ENCODE peak calls at places on chromosomes 4 and X, in seven cellular contexts. L is tibial artery, O is upper lobe of right lung, B is iPS DF 6.9, A is esophagus muscularis mucosa, K is Caco-2, S is cardiac muscle cell. P is an unnamed sample.

GRCh38 chrX:21056636-21057035 is 317.6 kb upstream of the CNKSR2 start:
- DNase-seq in A (no peak), B (no peak), S (no peak), O (no peak), L (no peak), K (no peak), P (no peak)

GRCh38 chrX:1554469-1555210 is 17.7 kb upstream of the P2RY8 start:
- DNase-seq in K (no peak), L (no peak), S (no peak), A (peak; percentile 47), B (no peak), O (peak; percentile 42), P (no peak)

GRCh38 chrX:18906286-18906685 is 77.6 kb downstream of the PHKA2 start:
- DNase-seq in A (no peak), L (no peak), O (no peak), B (no peak), S (no peak), K (no peak), P (no peak)

GRCh38 chrX:44785652-44786051 is 58.2 kb upstream of the DUSP21 start:
- DNase-seq in B (no peak), K (no peak), O (no peak), L (no peak), S (no peak), A (no peak), P (no peak)

GRCh38 chr4:20287246-20287645 is 35.5 kb downstream of the SLIT2 start:
- DNase-seq in L (no peak), K (no peak), S (no peak), B (no peak), O (no peak), A (no peak), P (no peak)

GRCh38 chr4:3822230-3822947 is 56.2 kb downstream of the ADRA2C start:
- DNase-seq in S (no peak), K (peak; percentile 56), B (no peak), O (no peak), A (no peak), L (no peak), P (peak; percentile 83)

GRCh38 chrX:100615015-100615414 is 21.6 kb downstream of the TSPAN6 start:
- DNase-seq in B (no peak), O (no peak), K (peak; percentile 38), S (peak; percentile 46), A (no peak), L (no peak), P (peak; percentile 27)

GRCh38 chr4:145179201-145179860 is 1.1 kb downstream of the OTUD4 start:
- DNase-seq in L (peak; percentile 82), A (no peak), B (no peak), S (peak; percentile 49), K (peak; percentile 50), O (peak; percentile 93), P (peak; percentile 55)

GRCh38 chr4:7044415-7044930 is 1.3 kb downstream of the TADA2B start:
- DNase-seq in S (peak; percentile 18), B (no peak), A (no peak), O (no peak), L (no peak), K (no peak), P (no peak)

GRCh38 chrX:120781416-120781815 is 94.2 kb downstream of the CT47B1 start:
- DNase-seq in S (no peak), B (no peak), L (no peak), A (no peak), O (no peak), K (no peak), P (no peak)

GRCh38 chr4:53734584-53735363 is 143.5 kb upstream of the LNX1 start:
- DNase-seq in B (no peak), S (no peak), A (no peak), K (no peak), O (no peak), L (no peak), P (no peak)

GRCh38 chr4:80918004-80918403 is 112.5 kb upstream of the BMP3 start:
- DNase-seq in L (no peak), A (no peak), B (no peak), O (no peak), S (no peak), K (no peak), P (no peak)

GRCh38 chrX:129663171-129663570 is 8.4 kb upstream of the APLN start:
- DNase-seq in O (no peak), B (no peak), K (no peak), L (no peak), S (no peak), A (no peak), P (no peak)

GRCh38 chrX:151825927-151826471 is 86.7 kb upstream of the MAGEA4 start:
- DNase-seq in O (no peak), S (no peak), A (peak; percentile 72), K (peak; percentile 43), B (no peak), L (peak; percentile 57), P (no peak)

GRCh38 chr4:128306992-128307581 is 19.5 kb upstream of the PGRMC2 start:
- DNase-seq in A (no peak), L (no peak), O (no peak), B (no peak), S (no peak), K (no peak), P (no peak)

GRCh38 chr4:28341784-28342183 is 1481.1 kb downstream of the STIM2 start:
- DNase-seq in A (no peak), B (no peak), L (no peak), O (no peak), K (no peak), S (no peak), P (peak; percentile 7)

GRCh38 chr4:159983080-159983479 is 880.2 kb downstream of the RAPGEF2 start:
- DNase-seq in L (no peak), A (no peak), S (no peak), O (no peak), K (no peak), B (no peak), P (no peak)

GRCh38 chrX:53681661-53682060 is 4.9 kb downstream of the HUWE1 start:
- DNase-seq in S (no peak), O (no peak), A (no peak), K (no peak), B (no peak), L (no peak), P (no peak)

GRCh38 chrX:119809185-119809666 is 17.8 kb upstream of the RPL39 start:
- DNase-seq in B (no peak), A (no peak), L (no peak), K (no peak), S (no peak), O (no peak), P (no peak)

GRCh38 chr4:151401739-151402138 is 7.2 kb upstream of the FHIP1A start:
- DNase-seq in B (no peak), K (no peak), O (no peak), L (no peak), S (no peak), A (no peak), P (no peak)

GRCh38 chr4:84892950-84893349 is 73.5 kb downstream of the WDFY3 start:
- DNase-seq in B (no peak), L (no peak), O (no peak), K (no peak), A (no peak), S (no peak), P (no peak)

GRCh38 chr4:147289181-147289580 is 191.7 kb upstream of the EDNRA start:
- DNase-seq in L (no peak), O (no peak), S (no peak), A (no peak), B (no peak), K (no peak), P (no peak)

GRCh38 chrX:72145181-72145580 is 13.5 kb upstream of the RTL5 start:
- DNase-seq in O (no peak), S (no peak), B (no peak), L (no peak), A (no peak), K (no peak), P (no peak)

GRCh38 chr4:87506974-87507701 is 22.0 kb downstream of the SPARCL1 start:
- DNase-seq in O (no peak), B (no peak), L (no peak), A (no peak), S (no peak), K (no peak), P (no peak)

GRCh38 chr4:87511500-87511899 is 17.7 kb downstream of the SPARCL1 start:
- DNase-seq in K (no peak), L (no peak), B (no peak), A (no peak), O (no peak), S (no peak), P (no peak)

GRCh38 chr4:87516683-87517082 is 12.5 kb downstream of the SPARCL1 start:
- DNase-seq in A (no peak), O (no peak), K (no peak), S (no peak), B (no peak), L (no peak), P (no peak)

GRCh38 chr4:87510747-87511146 is 18.4 kb downstream of the SPARCL1 start:
- DNase-seq in B (no peak), S (no peak), K (no peak), L (no peak), A (no peak), O (no peak), P (no peak)

DNA sequence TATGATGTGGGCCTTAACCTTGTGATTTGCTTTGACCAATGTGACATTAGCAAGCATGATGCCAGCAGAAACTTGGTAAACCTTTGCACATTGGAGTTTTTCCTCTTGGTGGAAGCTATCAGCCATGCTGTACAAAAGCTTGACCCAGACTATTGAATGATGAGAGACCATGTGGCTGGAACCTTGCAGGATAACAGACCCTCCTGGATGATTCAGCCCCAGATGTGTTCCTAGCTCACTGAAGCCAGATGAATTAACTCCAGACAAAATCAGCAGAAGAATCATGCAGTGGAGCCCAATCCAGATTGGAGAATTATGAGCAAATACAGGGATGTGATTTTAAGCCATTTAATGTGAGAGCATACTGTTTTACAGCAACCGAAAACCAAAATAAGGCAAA is 16.8 kb downstream of the SPARCL1 start:
- DNase-seq in S (no peak), K (no peak), A (no peak), O (no peak), L (no peak), B (no peak), P (no peak)
- H3K4me1 ChIP-seq in S (no peaks in the 10 kb centered on the region), K (no peaks in the 10 kb centered on the region), A (peaks cover 96% of the 10 kb centered on the region), O (peaks cover 7% of the 10 kb centered on the region), L (no peaks in the 10 kb centered on the region), B (no peaks in the 10 kb centered on the region), P (peaks cover 2% of the 10 kb centered on the region)

DNA sequence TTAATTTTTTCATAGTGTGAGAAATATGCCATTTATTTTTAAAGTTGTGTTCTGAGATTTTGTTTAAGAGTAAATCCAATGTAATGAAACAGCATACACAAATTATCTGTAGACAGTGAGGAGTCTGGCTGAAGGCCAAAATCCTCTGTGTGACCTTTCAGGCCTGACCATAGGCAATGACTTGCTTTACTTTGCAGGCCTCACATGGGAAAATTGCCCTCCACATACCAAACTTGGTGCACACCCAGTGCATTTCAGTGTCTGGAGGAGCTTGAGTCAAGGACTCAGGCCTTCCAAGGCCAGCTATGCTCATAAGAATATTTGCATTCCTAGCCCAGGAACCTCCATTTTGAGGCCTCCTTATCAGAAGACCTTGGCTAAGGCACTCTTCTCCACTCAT is 430.1 kb downstream of the GABRG1 start:
- DNase-seq in O (no peak), B (no peak), A (no peak), K (no peak), S (peak; percentile 69), L (no peak), P (peak; percentile 7)
- H3K9me3 ChIP-seq in O (no peaks in the 10 kb centered on the region), B (no peaks in the 10 kb centered on the region), A (no peaks in the 10 kb centered on the region), K (no peaks in the 10 kb centered on the region), S (no peaks in the 10 kb centered on the region), L (no peaks in the 10 kb centered on the region), P (no peaks in the 10 kb centered on the region)

GRCh38 chr4:1718095-1718850 is 2.9 kb downstream of the TMEM129 start:
- DNase-seq in K (no peak), B (no peak), A (no peak), S (no peak), O (peak; percentile 50), L (no peak), P (no peak)
- H3K4me1 ChIP-seq in K (peaks cover 6% of the 10 kb centered on the region), B (peaks cover 4% of the 10 kb centered on the region), A (peaks cover 84% of the 10 kb centered on the region), S (peaks cover 11% of the 10 kb centered on the region), O (peaks cover 40% of the 10 kb centered on the region), L (no peaks in the 10 kb centered on the region), P (peaks cover 6% of the 10 kb centered on the region)

GRCh38 chrX:130895299-130895698 is 7.7 kb downstream of the ENOX2 start:
- DNase-seq in B (no peak), S (no peak), K (no peak), O (no peak), A (no peak), L (no peak), P (no peak)
- H3K9me3 ChIP-seq in B (no peaks in the 10 kb centered on the region), S (no peaks in the 10 kb centered on the region), K (no peaks in the 10 kb centered on the region), O (no peaks in the 10 kb centered on the region), A (no peaks in the 10 kb centered on the region), L (no peaks in the 10 kb centered on the region), P (no peaks in the 10 kb centered on the region)